ENCODE peak calls at places on chromosome 1, in eight cellular contexts. B is MM.1S; U is SJSA1; A is stomach; G is Karpas-422; M is OCI-LY7; F is aorta; O is CD4-positive, alpha-beta memory T cell. D is an unnamed sample.

GRCh38 chr1:201648066-201648910 is 109.4 kb downstream of the NAV1 start:
- DNase-seq in O (no peak), F (peak; percentile 67), A (peak; percentile 47), B (no peak), M (no peak), G (no peak), U (no peak), D (peak; percentile 43)

GRCh38 chr1:155396874-155397476 is 76.3 kb downstream of the RUSC1 start:
- DNase-seq in B (no peak), F (no peak), O (no peak), G (no peak), A (peak; percentile 44), U (no peak), M (no peak), D (no peak)

GRCh38 chr1:154607084-154607747 is 770 bp downstream of the ADAR start:
- DNase-seq in U (no peak), B (peak; percentile 35), F (no peak), O (no peak), A (no peak), G (peak; percentile 63), M (peak; percentile 13), D (no peak)

GRCh38 chr1:3599816-3600215 is 11.5 kb downstream of the MEGF6 start:
- DNase-seq in B (no peak), O (no peak), F (no peak), A (no peak), U (no peak), G (no peak), M (no peak), D (no peak)

GRCh38 chr1:6220236-6220635 is 14.3 kb downstream of the RNF207 start:
- DNase-seq in G (no peak), O (no peak), B (no peak), A (no peak), U (no peak), M (no peak), F (no peak), D (no peak)

GRCh38 chr1:60963167-60963909 is 119.0 kb upstream of the NFIA start:
- DNase-seq in F (no peak), G (no peak), M (no peak), O (no peak), U (no peak), A (no peak), B (peak; percentile 80), D (no peak)

GRCh38 chr1:214514032-214514818 is 37.2 kb downstream of the PTPN14 start:
- DNase-seq in F (no peak), A (no peak), M (no peak), G (no peak), B (no peak), O (no peak), U (no peak), D (no peak)

GRCh38 chr1:23963617-23964234 is 4.1 kb downstream of the PNRC2 start:
- DNase-seq in B (no peak), F (no peak), M (no peak), O (no peak), A (no peak), U (no peak), G (peak; percentile 59), D (no peak)

GRCh38 chr1:50873458-50874187 is 86.4 kb downstream of the FAF1 start:
- DNase-seq in O (peak; percentile 60), B (peak; percentile 73), G (peak; percentile 95), M (peak; percentile 83), A (peak; percentile 70), F (peak; percentile 77), U (peak; percentile 63), D (no peak)

GRCh38 chr1:147337040-147337439 is 94.6 kb downstream of the CHD1L start:
- DNase-seq in B (no peak), A (no peak), F (no peak), U (no peak), M (no peak), O (no peak), G (no peak), D (no peak)

GRCh38 chr1:26826261-26827201 is at the start of gene ZDHHC18:
- DNase-seq in U (peak; percentile 62), G (peak; percentile 85), B (peak; percentile 73), O (peak; percentile 79), M (peak; percentile 78), A (peak; percentile 76), F (peak; percentile 75), D (peak; percentile 79)

GRCh38 chr1:8396083-8396911 is 78.4 kb downstream of the SLC45A1 start:
- DNase-seq in F (no peak), O (no peak), B (no peak), G (no peak), A (no peak), U (no peak), M (no peak), D (no peak)

GRCh38 chr1:42935313-42935624 is 23.4 kb downstream of the SLC2A1 start:
- DNase-seq in A (peak; percentile 43), B (peak; percentile 48), G (peak; percentile 62), O (no peak), F (peak; percentile 70), U (no peak), M (peak; percentile 50), D (peak; percentile 47)

GRCh38 chr1:204011426-204011825 is 61.5 kb upstream of the SOX13 start:
- DNase-seq in M (no peak), U (no peak), O (no peak), G (no peak), B (no peak), A (no peak), F (no peak), D (no peak)

GRCh38 chr1:102833171-102833570 is 275.2 kb downstream of the COL11A1 start:
- DNase-seq in B (no peak), M (no peak), G (no peak), F (no peak), U (no peak), A (no peak), O (no peak), D (no peak)

GRCh38 chr1:221457706-221458429 is 284.0 kb downstream of the DUSP10 start:
- DNase-seq in O (no peak), F (no peak), B (no peak), M (no peak), G (no peak), A (no peak), U (no peak), D (no peak)

GRCh38 chr1:233516732-233517131 is 97.2 kb upstream of the KCNK1 start:
- DNase-seq in B (no peak), U (no peak), F (no peak), M (no peak), O (no peak), A (no peak), G (no peak), D (no peak)

GRCh38 chr1:4931486-4931885 is 277.1 kb downstream of the AJAP1 start:
- DNase-seq in A (no peak), M (no peak), F (no peak), B (no peak), U (no peak), G (no peak), O (no peak), D (no peak)

GRCh38 chr1:161733526-161733925 is 12.2 kb downstream of the FCRLB start:
- DNase-seq in G (peak; percentile 47), U (no peak), F (no peak), M (no peak), O (no peak), B (no peak), A (no peak), D (no peak)

GRCh38 chr1:65059930-65060538 is 88.0 kb upstream of the AK4 start:
- DNase-seq in A (no peak), B (peak; percentile 55), O (no peak), M (peak; percentile 31), F (no peak), G (peak; percentile 64), U (no peak), D (no peak)
- H3K4me1 ChIP-seq in A (peaks cover 94% of the 10 kb centered on the region), B (no peaks in the 10 kb centered on the region), O (peaks cover 51% of the 10 kb centered on the region), M (peaks cover 13% of the 10 kb centered on the region), F (no peaks in the 10 kb centered on the region), G (no peaks in the 10 kb centered on the region), U (no peaks in the 10 kb centered on the region), D (peaks cover 5% of the 10 kb centered on the region)

GRCh38 chr1:226654508-226655124 is 84.5 kb downstream of the ITPKB start:
- DNase-seq in A (no peak), M (no peak), G (peak; percentile 64), O (no peak), F (peak; percentile 41), U (no peak), B (no peak), D (peak; percentile 40)
- H3K4me1 ChIP-seq in A (peaks cover 15% of the 10 kb centered on the region), M (no peaks in the 10 kb centered on the region), G (no peaks in the 10 kb centered on the region), O (no peaks in the 10 kb centered on the region), F (no peaks in the 10 kb centered on the region), U (peaks cover 46% of the 10 kb centered on the region), B (peaks cover 51% of the 10 kb centered on the region), D (peaks cover 5% of the 10 kb centered on the region)

GRCh38 chr1:229229137-229229720 is 41.7 kb upstream of the RAB4A start:
- DNase-seq in A (no peak), G (no peak), U (no peak), O (no peak), F (no peak), B (no peak), M (no peak), D (no peak)

GRCh38 chr1:229230893-229231753 is 39.8 kb upstream of the RAB4A start:
- DNase-seq in B (no peak), M (no peak), U (no peak), O (no peak), G (peak; percentile 6), A (no peak), F (no peak), D (no peak)

GRCh38 chr1:229230136-229230892 is 40.6 kb upstream of the RAB4A start:
- DNase-seq in U (no peak), G (no peak), B (no peak), A (no peak), M (no peak), O (no peak), F (no peak), D (no peak)

GRCh38 chr1:229228522-229228921 is 42.4 kb upstream of the RAB4A start:
- DNase-seq in U (no peak), F (no peak), G (no peak), O (no peak), A (no peak), M (no peak), B (no peak), D (no peak)

DNA sequence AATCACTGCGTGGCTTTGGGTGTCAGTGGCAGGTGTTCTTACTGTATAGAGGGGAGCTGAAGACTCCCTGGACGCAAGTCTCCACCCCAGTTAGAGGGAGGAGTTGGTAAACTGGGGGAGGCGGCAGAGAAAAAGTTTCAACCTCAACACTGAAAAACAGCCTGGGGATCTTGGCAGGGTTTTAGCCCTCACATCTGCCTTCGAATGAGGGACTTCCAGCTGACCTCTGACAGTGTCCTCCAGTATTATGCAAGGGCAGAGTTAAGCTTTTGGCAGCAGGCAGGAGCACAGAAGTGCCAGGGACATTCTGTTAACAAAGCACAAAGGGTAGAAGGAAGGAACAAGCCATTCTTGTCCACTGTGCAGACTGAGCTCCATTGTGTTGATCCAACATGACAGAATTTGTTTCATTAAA is 41.2 kb upstream of the RAB4A start:
- DNase-seq in A (peak; percentile 76), G (no peak), U (no peak), F (peak; percentile 63), M (no peak), O (no peak), B (peak; percentile 35), D (peak; percentile 75)
- H3K4me1 ChIP-seq in A (peaks cover 57% of the 10 kb centered on the region), G (no peaks in the 10 kb centered on the region), U (peaks cover 25% of the 10 kb centered on the region), F (peaks cover 2% of the 10 kb centered on the region), M (no peaks in the 10 kb centered on the region), O (peaks cover 10% of the 10 kb centered on the region), B (no peaks in the 10 kb centered on the region), D (peaks cover 20% of the 10 kb centered on the region)

DNA sequence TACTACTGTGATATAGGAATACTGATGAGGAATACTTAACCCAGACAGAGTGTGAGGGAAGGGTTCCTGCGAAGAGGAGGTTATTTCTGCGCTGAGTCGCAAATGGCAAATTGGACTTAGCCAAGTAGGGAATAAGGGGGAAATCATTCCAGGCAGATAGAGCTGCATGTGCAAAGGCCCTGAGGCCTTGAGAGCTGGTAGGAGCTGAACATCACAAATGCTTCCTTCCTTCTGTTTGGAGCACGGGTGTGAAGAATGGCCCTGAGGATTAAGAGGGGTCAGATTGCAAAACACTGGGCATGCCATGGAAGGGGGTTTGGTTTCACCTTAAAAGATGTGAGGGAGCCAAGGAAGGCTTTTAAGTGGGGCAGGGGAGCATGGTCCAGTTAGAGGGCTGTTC is 12.4 kb downstream of the IER5 start:
- DNase-seq in G (no peak), F (no peak), B (no peak), M (no peak), A (no peak), U (no peak), O (no peak), D (no peak)
- H3K4me1 ChIP-seq in G (peaks cover 18% of the 10 kb centered on the region), F (no peaks in the 10 kb centered on the region), B (peaks cover 29% of the 10 kb centered on the region), M (peaks cover 15% of the 10 kb centered on the region), A (peaks cover 70% of the 10 kb centered on the region), U (peaks cover 89% of the 10 kb centered on the region), O (peaks cover 68% of the 10 kb centered on the region), D (no peaks in the 10 kb centered on the region)